ENCODE peak calls at places on chromosomes 7 and 10, in seven cellular contexts. W is hippocampal formation, P is iris pigment epithelial cell, R is GM12878, J is EH, H is KBM-7, Q is NCI-H1092. B is an unnamed sample.

GRCh38 chr10:102644646-102645387 is 538 bp downstream of the TRIM8 start:
- DNase-seq in H (peak), Q (peak), R (no peak), P (peak), J (peak), W (peak), B (peak)

GRCh38 chr10:43070121-43071085 is 6.5 kb upstream of the RET start:
- DNase-seq in H (no peak), J (no peak), P (no peak), R (no peak), W (no peak), Q (no peak), B (no peak)

GRCh38 chr10:124632064-124632531 is 112.1 kb downstream of the FAM53B start:
- DNase-seq in P (no peak), H (peak), Q (peak), R (no peak), J (no peak), W (no peak), B (peak)

GRCh38 chr10:103396789-103397087 is 312 bp downstream of the PDCD11 start:
- DNase-seq in H (no peak), J (no peak), R (no peak), P (no peak), Q (no peak), W (no peak), B (no peak)

GRCh38 chr7:5625938-5626337 is 155.5 kb downstream of the RNF216 start:
- DNase-seq in W (no peak), J (peak), P (peak), R (no peak), Q (no peak), H (no peak), B (no peak)

GRCh38 chr10:103661198-103661950 is 167.9 kb downstream of the NEURL1 start:
- DNase-seq in J (peak), R (no peak), P (peak), Q (no peak), W (peak), H (no peak), B (no peak)

GRCh38 chr7:142445019-142445686 is 187.3 kb upstream of the PRSS58 start:
- DNase-seq in W (no peak), Q (no peak), J (no peak), R (no peak), H (no peak), P (no peak), B (no peak)

GRCh38 chr7:64947252-64948000 is 43.4 kb downstream of the ZNF117 start:
- DNase-seq in W (no peak), J (no peak), H (no peak), P (no peak), Q (no peak), R (no peak), B (peak)

GRCh38 chr10:11197266-11197712 is 179.6 kb downstream of the CELF2 start:
- DNase-seq in J (peak), P (no peak), R (peak), Q (no peak), W (peak), H (no peak), B (no peak)

GRCh38 chr10:103548581-103549348 is 55.3 kb downstream of the NEURL1 start:
- DNase-seq in J (no peak), P (no peak), Q (no peak), W (no peak), R (no peak), H (no peak), B (peak)

GRCh38 chr10:125159932-125160855 is at the start of gene CTBP2:
- DNase-seq in P (peak), Q (no peak), H (no peak), R (no peak), J (peak), W (no peak), B (peak)

GRCh38 chr7:94297397-94297838 is 97.3 kb upstream of the COL1A2 start:
- DNase-seq in J (peak), W (no peak), P (peak), H (no peak), Q (no peak), R (no peak), B (no peak)

GRCh38 chr10:24944512-24945255 is 7.7 kb downstream of the PRTFDC1 start:
- DNase-seq in H (peak), J (peak), R (no peak), P (peak), Q (no peak), W (no peak), B (no peak)

GRCh38 chr10:71512213-71512745 is 115.6 kb downstream of the CDH23 start:
- DNase-seq in Q (no peak), P (no peak), R (no peak), H (no peak), W (no peak), J (no peak), B (no peak)

GRCh38 chr10:110561292-110561691 is 6.2 kb upstream of the SMC3 start:
- DNase-seq in R (no peak), H (no peak), W (no peak), Q (no peak), J (no peak), P (no peak), B (no peak)

GRCh38 chr7:46490406-46490805 is 569.3 kb upstream of the IGFBP3 start:
- DNase-seq in Q (no peak), R (no peak), J (peak), W (no peak), P (no peak), H (no peak), B (no peak)

GRCh38 chr7:74658171-74659004 is 870 bp downstream of the GTF2I start:
- DNase-seq in P (peak), H (peak), Q (peak), R (no peak), J (peak), W (peak), B (peak)

GRCh38 chr10:61166065-61166464 is 222.1 kb upstream of the RHOBTB1 start:
- DNase-seq in P (no peak), W (no peak), H (no peak), J (no peak), R (no peak), Q (no peak), B (no peak)

GRCh38 chr10:17787087-17787942 is 21.8 kb upstream of the MRC1 start:
- DNase-seq in J (peak), Q (no peak), H (no peak), P (peak), R (no peak), W (no peak), B (no peak)

GRCh38 chr7:35355911-35356310 is 102.0 kb upstream of the TBX20 start:
- DNase-seq in H (no peak), W (no peak), R (no peak), J (no peak), P (no peak), Q (no peak), B (no peak)

GRCh38 chr7:12130664-12131063 is 80.4 kb upstream of the TMEM106B start:
- DNase-seq in W (no peak), H (peak), R (no peak), J (peak), Q (no peak), P (peak), B (no peak)

GRCh38 chr10:50508315-50509051 is 115.3 kb downstream of the SGMS1 start:
- DNase-seq in J (no peak), R (peak), W (no peak), Q (no peak), H (no peak), P (no peak), B (no peak)

GRCh38 chr10:75358835-75359421 is 42.6 kb downstream of the ZNF503 start:
- DNase-seq in H (no peak), Q (no peak), W (no peak), R (no peak), P (peak), J (peak), B (no peak)

GRCh38 chr7:87328281-87328680 is 17.2 kb upstream of the CROT start:
- DNase-seq in P (peak), Q (no peak), R (no peak), W (no peak), H (no peak), J (no peak), B (no peak)

GRCh38 chr10:6588082-6588481 is 8.0 kb upstream of the PRKCQ start:
- DNase-seq in H (no peak), J (no peak), P (no peak), Q (no peak), R (no peak), W (no peak), B (no peak)

GRCh38 chr10:63720072-63720537 is 198.9 kb downstream of the REEP3 start:
- DNase-seq in Q (peak), R (peak), H (peak), W (peak), P (peak), J (peak), B (peak)

GRCh38 chr10:58385784-58386112 is 538 bp downstream of the TFAM start:
- DNase-seq in Q (peak), H (no peak), P (peak), W (no peak), R (no peak), J (peak), B (no peak)

GRCh38 chr7:25009271-25009670 is 29.3 kb upstream of the OSBPL3 start:
- DNase-seq in H (no peak), R (no peak), W (no peak), J (peak), Q (no peak), P (peak), B (no peak)

GRCh38 chr7:151897201-151897711 is 20.3 kb upstream of the PRKAG2 start:
- DNase-seq in P (no peak), R (no peak), W (no peak), Q (no peak), H (no peak), J (no peak), B (no peak)

GRCh38 chr7:44223362-44224114 is 22.8 kb downstream of the YKT6 start:
- DNase-seq in Q (no peak), J (no peak), H (no peak), P (no peak), R (no peak), W (no peak), B (peak)

B was measured in NCI-H345.